ENCODE peak calls at places on chromosomes 16 and 17, in four cellular contexts. One of them, this sample, is unnamed.

GRCh38 chr17:72926171-72926570 is 166.3 kb downstream of the SLC39A11 start:
- DNase-seq in HepG2: no peak
- DNase-seq in A549: no peak
- DNase-seq in K562: no peak
- DNase-seq in this sample: peak

GRCh38 chr17:3615160-3615870 is 6.1 kb upstream of the TRPV1 start:
- DNase-seq in HepG2: no peak
- DNase-seq in A549: no peak
- DNase-seq in K562: no peak
- DNase-seq in this sample: no peak

GRCh38 chr17:5699789-5700188 is 115.5 kb upstream of the NLRP1 start:
- DNase-seq in HepG2: no peak
- DNase-seq in A549: no peak
- DNase-seq in K562: no peak
- DNase-seq in this sample: no peak

GRCh38 chr16:26454102-26454501 is 612.6 kb upstream of the C16orf82 start:
- DNase-seq in HepG2: no peak
- DNase-seq in A549: no peak
- DNase-seq in K562: no peak
- DNase-seq in this sample: no peak

GRCh38 chr17:19336938-19337711 is 25.4 kb downstream of the B9D1 start:
- DNase-seq in HepG2: peak
- DNase-seq in A549: peak
- DNase-seq in K562: peak
- DNase-seq in this sample: no peak

GRCh38 chr17:74097461-74098131 is 105.9 kb upstream of the RPL38 start:
- DNase-seq in HepG2: no peak
- DNase-seq in A549: no peak
- DNase-seq in K562: no peak
- DNase-seq in this sample: no peak

GRCh38 chr17:72518810-72519597 is 398.2 kb downstream of the SOX9 start:
- DNase-seq in HepG2: peak
- DNase-seq in A549: peak
- DNase-seq in K562: no peak
- DNase-seq in this sample: no peak

GRCh38 chr17:16282522-16282921 is 65.5 kb downstream of the PIGL start:
- DNase-seq in HepG2: no peak
- DNase-seq in A549: peak
- DNase-seq in K562: no peak
- DNase-seq in this sample: peak

GRCh38 chr16:49340466-49340865 is 33.1 kb upstream of the C16orf78 start:
- DNase-seq in HepG2: no peak
- DNase-seq in A549: no peak
- DNase-seq in K562: no peak
- DNase-seq in this sample: no peak

GRCh38 chr16:74757347-74757746 is 17.3 kb downstream of the FA2H start:
- DNase-seq in HepG2: no peak
- DNase-seq in A549: no peak
- DNase-seq in K562: no peak
- DNase-seq in this sample: no peak

GRCh38 chr17:79630120-79630519 is 19.3 kb upstream of the RBFOX3 start:
- DNase-seq in HepG2: no peak
- DNase-seq in A549: peak
- DNase-seq in K562: no peak
- DNase-seq in this sample: no peak

GRCh38 chr16:10751291-10751697 is 7.7 kb downstream of the NUBP1 start:
- DNase-seq in HepG2: peak
- DNase-seq in A549: no peak
- DNase-seq in K562: no peak
- DNase-seq in this sample: no peak

GRCh38 chr16:89323120-89323960 is 105.8 kb downstream of the ZNF778 start:
- DNase-seq in HepG2: no peak
- DNase-seq in A549: no peak
- DNase-seq in K562: no peak
- DNase-seq in this sample: no peak

GRCh38 chr16:49859139-49859947 is 3.4 kb upstream of the ZNF423 start:
- DNase-seq in HepG2: no peak
- DNase-seq in A549: no peak
- DNase-seq in K562: peak
- DNase-seq in this sample: no peak

GRCh38 chr17:82925336-82925735 is 85.5 kb upstream of the ZNF750 start:
- DNase-seq in HepG2: no peak
- DNase-seq in A549: no peak
- DNase-seq in K562: no peak
- DNase-seq in this sample: no peak
- TF ChIP-seq MAZ in HepG2: no peak
- TF ChIP-seq MAZ in A549: no peak
- TF ChIP-seq MAZ in K562: no peak
- TF ChIP-seq MAZ in this sample: no peak

GRCh38 chr17:49483588-49484509 is 11.2 kb upstream of the NGFR start:
- DNase-seq in HepG2: no peak
- DNase-seq in A549: no peak
- DNase-seq in K562: no peak
- DNase-seq in this sample: no peak

GRCh38 chr17:49487202-49487601 is 7.9 kb upstream of the NGFR start:
- DNase-seq in HepG2: no peak
- DNase-seq in A549: no peak
- DNase-seq in K562: no peak
- DNase-seq in this sample: no peak

GRCh38 chr17:49488612-49489011 is 6.5 kb upstream of the NGFR start:
- DNase-seq in HepG2: no peak
- DNase-seq in A549: no peak
- DNase-seq in K562: no peak
- DNase-seq in this sample: no peak

GRCh38 chr17:49489348-49489747 is 5.7 kb upstream of the NGFR start:
- DNase-seq in HepG2: no peak
- DNase-seq in A549: no peak
- DNase-seq in K562: no peak
- DNase-seq in this sample: no peak

DNA sequence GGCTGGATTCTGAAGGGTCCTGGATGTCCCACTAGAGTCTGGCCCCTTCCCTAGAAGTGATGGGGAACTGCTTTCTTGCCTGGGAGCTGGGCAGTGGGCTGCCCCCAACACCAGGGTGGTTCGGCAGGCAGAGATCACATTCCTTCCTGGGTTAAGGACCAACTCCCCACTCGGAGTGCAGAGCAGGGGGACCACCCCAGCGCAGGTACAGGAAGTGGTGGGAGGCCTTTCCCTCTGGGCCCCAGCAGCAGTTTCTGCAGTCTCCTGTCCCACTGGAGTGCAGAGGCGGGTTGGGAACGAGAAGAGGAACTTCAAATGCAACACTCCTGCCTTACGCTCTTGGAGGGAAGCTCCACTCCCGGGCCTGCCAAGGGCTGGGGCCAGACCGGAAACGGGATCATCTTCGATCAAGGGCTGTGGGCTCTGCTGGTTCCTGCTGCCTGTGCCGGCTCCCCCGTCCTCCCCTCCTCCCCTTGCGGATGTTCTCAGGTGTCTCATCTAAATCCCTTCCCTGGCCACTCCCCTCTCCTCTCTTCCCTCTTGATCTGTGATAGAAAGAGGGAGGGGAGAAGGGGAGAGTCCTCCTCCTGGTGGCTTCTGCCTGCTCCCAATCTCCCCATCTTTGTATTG is 9.0 kb upstream of the NGFR start:
- DNase-seq in HepG2: no peak
- DNase-seq in A549: no peak
- DNase-seq in K562: no peak
- DNase-seq in this sample: no peak
- TF ChIP-seq MAZ in HepG2: no peak
- TF ChIP-seq MAZ in A549: no peak
- TF ChIP-seq MAZ in K562: no peak
- TF ChIP-seq MAZ in this sample: no peak

DNA sequence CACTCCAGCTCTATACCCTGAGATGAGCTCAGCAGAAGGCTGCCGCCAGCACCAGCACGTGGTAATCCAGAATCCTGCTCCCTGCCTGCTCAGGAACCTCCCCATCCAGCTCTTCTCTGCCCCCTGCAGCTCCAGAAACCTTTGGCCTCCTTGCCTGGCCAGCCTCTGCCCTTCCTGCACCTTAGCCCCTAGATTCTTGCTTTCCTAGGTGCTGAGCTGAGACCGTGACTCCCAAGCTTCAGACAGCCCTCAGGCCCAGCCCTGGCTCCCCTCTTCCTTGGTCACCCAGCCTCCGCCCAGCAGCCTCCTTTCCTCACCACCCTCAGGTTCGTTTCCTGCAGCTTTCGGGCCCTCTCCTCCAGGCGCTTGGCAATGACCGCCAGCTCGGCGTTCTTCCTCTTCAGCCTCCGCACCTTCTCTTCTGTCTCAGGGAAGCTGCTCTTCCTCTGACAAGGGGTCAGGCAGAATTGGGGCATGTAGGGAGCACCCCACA is 2.6 kb downstream of the TSPOAP1 start:
- DNase-seq in HepG2: no peak
- DNase-seq in A549: peak
- DNase-seq in K562: peak
- DNase-seq in this sample: no peak
- TF ChIP-seq MAZ in HepG2: no peak
- TF ChIP-seq MAZ in A549: no peak
- TF ChIP-seq MAZ in K562: no peak
- TF ChIP-seq MAZ in this sample: no peak

GRCh38 chr16:12083625-12084024 is 107.1 kb downstream of the SNX29 start:
- DNase-seq in HepG2: no peak
- DNase-seq in A549: no peak
- DNase-seq in K562: no peak
- DNase-seq in this sample: no peak

GRCh38 chr16:12078405-12079245 is 102.1 kb downstream of the SNX29 start:
- DNase-seq in HepG2: no peak
- DNase-seq in A549: no peak
- DNase-seq in K562: no peak
- DNase-seq in this sample: no peak

GRCh38 chr16:12081048-12081404 is 104.5 kb downstream of the SNX29 start:
- DNase-seq in HepG2: no peak
- DNase-seq in A549: no peak
- DNase-seq in K562: no peak
- DNase-seq in this sample: no peak

GRCh38 chr16:12082207-12082606 is 105.7 kb downstream of the SNX29 start:
- DNase-seq in HepG2: no peak
- DNase-seq in A549: no peak
- DNase-seq in K562: no peak
- DNase-seq in this sample: no peak

DNA sequence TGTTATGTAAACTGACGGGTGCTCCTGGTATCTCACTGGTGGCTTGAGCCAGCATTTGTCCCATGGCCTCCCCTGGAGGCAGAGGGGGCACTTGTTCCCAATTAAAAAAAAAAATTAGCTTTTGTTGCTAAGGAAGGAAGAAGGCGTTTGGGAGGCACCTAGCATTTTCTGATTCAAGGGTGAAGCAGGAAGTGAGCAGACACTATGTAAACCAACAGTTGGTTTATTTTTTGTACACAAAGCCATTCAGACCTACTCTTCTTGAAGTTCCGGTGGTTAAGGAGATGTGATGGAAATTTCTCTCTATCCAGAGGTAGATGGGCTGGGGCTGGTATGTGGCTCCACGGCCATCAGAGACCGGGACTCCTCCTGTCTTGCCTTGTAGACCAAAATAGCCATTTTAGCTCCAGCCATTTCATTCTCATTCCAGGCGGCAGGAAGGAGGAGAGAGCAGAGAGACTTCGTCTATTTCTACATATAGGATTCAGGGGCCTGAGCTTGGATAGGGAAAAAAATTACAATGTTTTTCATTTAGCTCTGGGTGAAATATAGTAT is 103.0 kb downstream of the SNX29 start:
- DNase-seq in HepG2: no peak
- DNase-seq in A549: no peak
- DNase-seq in K562: no peak
- DNase-seq in this sample: no peak
- TF ChIP-seq MAZ in HepG2: no peak
- TF ChIP-seq MAZ in A549: no peak
- TF ChIP-seq MAZ in K562: no peak
- TF ChIP-seq MAZ in this sample: no peak

GRCh38 chr16:8686031-8686621 is 11.7 kb downstream of the ABAT start:
- DNase-seq in HepG2: no peak
- DNase-seq in A549: no peak
- DNase-seq in K562: no peak
- DNase-seq in this sample: no peak
- TF ChIP-seq MAZ in HepG2: no peak
- TF ChIP-seq MAZ in A549: no peak
- TF ChIP-seq MAZ in K562: no peak
- TF ChIP-seq MAZ in this sample: no peak

GRCh38 chr17:15274017-15274416 is 8.9 kb upstream of the PMP22 start:
- DNase-seq in HepG2: no peak
- DNase-seq in A549: no peak
- DNase-seq in K562: no peak
- DNase-seq in this sample: no peak

GRCh38 chr17:15270628-15271381 is 5.7 kb upstream of the PMP22 start:
- DNase-seq in HepG2: no peak
- DNase-seq in A549: no peak
- DNase-seq in K562: no peak
- DNase-seq in this sample: no peak

GRCh38 chr17:15271731-15272130 is 6.6 kb upstream of the PMP22 start:
- DNase-seq in HepG2: no peak
- DNase-seq in A549: no peak
- DNase-seq in K562: no peak
- DNase-seq in this sample: peak

GRCh38 chr17:15269690-15270089 is 4.6 kb upstream of the PMP22 start:
- DNase-seq in HepG2: no peak
- DNase-seq in A549: no peak
- DNase-seq in K562: no peak
- DNase-seq in this sample: no peak

DNA sequence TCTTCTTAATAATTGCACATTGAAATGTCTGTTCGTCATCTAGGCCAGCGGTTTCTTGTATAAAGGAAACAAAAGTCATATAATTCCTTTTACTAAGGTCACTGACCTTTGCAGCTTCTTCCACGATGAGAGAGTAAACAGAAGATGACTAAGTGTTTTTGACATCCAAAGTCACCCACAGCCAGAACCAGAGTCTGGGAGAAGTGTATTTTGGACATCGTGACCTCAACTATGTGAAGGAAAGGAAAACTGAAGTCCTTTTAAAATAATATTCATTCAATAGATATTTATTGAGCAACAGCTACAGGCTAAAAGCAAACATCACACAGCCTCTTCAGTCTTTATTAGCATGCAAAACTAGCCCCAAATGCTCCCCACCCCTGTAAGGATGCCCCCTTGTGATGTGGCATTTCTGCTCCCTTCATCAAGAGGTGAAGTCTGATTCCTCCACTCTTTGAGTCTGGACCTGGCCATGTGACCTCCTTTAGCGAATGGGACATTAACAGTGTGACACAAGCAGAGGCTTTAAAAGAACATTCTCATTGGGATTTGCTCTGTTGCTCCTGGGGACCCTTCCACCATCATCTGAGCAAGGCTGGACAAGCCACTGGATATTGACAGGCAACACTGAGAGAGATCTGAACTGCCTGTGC is 8.1 kb upstream of the PMP22 start:
- DNase-seq in HepG2: no peak
- DNase-seq in A549: peak
- DNase-seq in K562: no peak
- DNase-seq in this sample: peak
- TF ChIP-seq MAZ in HepG2: no peak
- TF ChIP-seq MAZ in A549: no peak
- TF ChIP-seq MAZ in K562: no peak
- TF ChIP-seq MAZ in this sample: peak

DNA sequence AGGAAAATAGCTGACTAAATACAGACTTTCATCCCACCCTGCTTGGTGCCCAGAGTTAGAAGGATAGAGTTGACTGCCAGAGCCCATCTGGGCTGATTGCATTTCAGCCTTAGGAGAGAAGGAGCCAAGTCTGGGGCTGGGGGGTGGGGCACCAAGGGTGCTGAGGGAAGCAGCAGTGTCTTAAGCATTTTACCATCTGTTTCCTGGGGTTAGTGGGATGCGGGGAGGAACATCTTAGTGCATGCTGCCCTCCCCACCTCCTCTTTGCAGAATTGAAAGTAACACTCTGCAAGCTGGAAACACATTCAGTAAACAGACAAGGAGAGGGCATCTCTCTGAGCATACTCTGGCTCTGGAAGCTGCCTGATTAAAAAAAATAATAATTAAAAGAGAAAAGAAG is 1.5 kb upstream of the ARL5C start:
- DNase-seq in HepG2: no peak
- DNase-seq in A549: no peak
- DNase-seq in K562: no peak
- DNase-seq in this sample: no peak
- TF ChIP-seq MAZ in HepG2: no peak
- TF ChIP-seq MAZ in A549: no peak
- TF ChIP-seq MAZ in K562: no peak
- TF ChIP-seq MAZ in this sample: no peak